ENCODE peak calls at places on chromosomes 13 and 19, in seven cellular contexts. One of them, this sample, is unnamed.

GRCh38 chr19:46944918-46945628 is 74.6 kb upstream of the NPAS1 start:
- DNase-seq in activated T-helper 9 cell treated with anti-CD3 and anti-CD28 coated beads, Interleukin-2, amount 50 U/mL, for 16 hours: no peak
- DNase-seq in brain microvascular endothelial cell: peak
- DNase-seq in activated naive CD4-positive, alpha-beta T cell: no peak
- DNase-seq in stimulated activated effector memory CD8-positive, alpha-beta T cell treated with anti-CD3 and anti-CD28 coated beads, Interleukin-12 subunit alpha, Interleukin-12 subunit beta, amount 100 ng/mL, for 72 hours: no peak
- DNase-seq in T-helper 1 cell: no peak
- DNase-seq in HS-27A: no peak
- DNase-seq in this sample: no peak

GRCh38 chr13:36131215-36131930 is at the start of gene DCLK1:
- DNase-seq in activated T-helper 9 cell treated with anti-CD3 and anti-CD28 coated beads, Interleukin-2, amount 50 U/mL, for 16 hours: no peak
- DNase-seq in brain microvascular endothelial cell: peak
- DNase-seq in activated naive CD4-positive, alpha-beta T cell: no peak
- DNase-seq in stimulated activated effector memory CD8-positive, alpha-beta T cell treated with anti-CD3 and anti-CD28 coated beads, Interleukin-12 subunit alpha, Interleukin-12 subunit beta, amount 100 ng/mL, for 72 hours: no peak
- DNase-seq in T-helper 1 cell: no peak
- DNase-seq in HS-27A: no peak
- DNase-seq in this sample: peak

GRCh38 chr13:43441464-43441863 is 345.3 kb downstream of the ENOX1 start:
- DNase-seq in activated T-helper 9 cell treated with anti-CD3 and anti-CD28 coated beads, Interleukin-2, amount 50 U/mL, for 16 hours: no peak
- DNase-seq in brain microvascular endothelial cell: no peak
- DNase-seq in activated naive CD4-positive, alpha-beta T cell: no peak
- DNase-seq in stimulated activated effector memory CD8-positive, alpha-beta T cell treated with anti-CD3 and anti-CD28 coated beads, Interleukin-12 subunit alpha, Interleukin-12 subunit beta, amount 100 ng/mL, for 72 hours: no peak
- DNase-seq in T-helper 1 cell: no peak
- DNase-seq in HS-27A: no peak
- DNase-seq in this sample: no peak

GRCh38 chr13:43153436-43154082 is 130.2 kb downstream of the DNAJC15 start:
- DNase-seq in activated T-helper 9 cell treated with anti-CD3 and anti-CD28 coated beads, Interleukin-2, amount 50 U/mL, for 16 hours: no peak
- DNase-seq in brain microvascular endothelial cell: peak
- DNase-seq in activated naive CD4-positive, alpha-beta T cell: no peak
- DNase-seq in stimulated activated effector memory CD8-positive, alpha-beta T cell treated with anti-CD3 and anti-CD28 coated beads, Interleukin-12 subunit alpha, Interleukin-12 subunit beta, amount 100 ng/mL, for 72 hours: no peak
- DNase-seq in T-helper 1 cell: no peak
- DNase-seq in HS-27A: peak
- DNase-seq in this sample: peak

GRCh38 chr13:23739597-23739996 is 149.6 kb downstream of the MIPEP start:
- DNase-seq in activated T-helper 9 cell treated with anti-CD3 and anti-CD28 coated beads, Interleukin-2, amount 50 U/mL, for 16 hours: no peak
- DNase-seq in brain microvascular endothelial cell: no peak
- DNase-seq in activated naive CD4-positive, alpha-beta T cell: no peak
- DNase-seq in stimulated activated effector memory CD8-positive, alpha-beta T cell treated with anti-CD3 and anti-CD28 coated beads, Interleukin-12 subunit alpha, Interleukin-12 subunit beta, amount 100 ng/mL, for 72 hours: no peak
- DNase-seq in T-helper 1 cell: no peak
- DNase-seq in HS-27A: no peak
- DNase-seq in this sample: no peak

GRCh38 chr19:1105873-1106840 is 2.4 kb downstream of the GPX4 start:
- DNase-seq in activated T-helper 9 cell treated with anti-CD3 and anti-CD28 coated beads, Interleukin-2, amount 50 U/mL, for 16 hours: no peak
- DNase-seq in brain microvascular endothelial cell: no peak
- DNase-seq in activated naive CD4-positive, alpha-beta T cell: no peak
- DNase-seq in stimulated activated effector memory CD8-positive, alpha-beta T cell treated with anti-CD3 and anti-CD28 coated beads, Interleukin-12 subunit alpha, Interleukin-12 subunit beta, amount 100 ng/mL, for 72 hours: no peak
- DNase-seq in T-helper 1 cell: no peak
- DNase-seq in HS-27A: no peak
- DNase-seq in this sample: no peak

GRCh38 chr19:16801599-16801998 is 27.6 kb upstream of the SIN3B start:
- DNase-seq in activated T-helper 9 cell treated with anti-CD3 and anti-CD28 coated beads, Interleukin-2, amount 50 U/mL, for 16 hours: no peak
- DNase-seq in brain microvascular endothelial cell: peak
- DNase-seq in activated naive CD4-positive, alpha-beta T cell: no peak
- DNase-seq in stimulated activated effector memory CD8-positive, alpha-beta T cell treated with anti-CD3 and anti-CD28 coated beads, Interleukin-12 subunit alpha, Interleukin-12 subunit beta, amount 100 ng/mL, for 72 hours: no peak
- DNase-seq in T-helper 1 cell: no peak
- DNase-seq in HS-27A: no peak
- DNase-seq in this sample: peak

GRCh38 chr19:35279985-35280821 is 2.1 kb upstream of the HAMP start:
- DNase-seq in activated T-helper 9 cell treated with anti-CD3 and anti-CD28 coated beads, Interleukin-2, amount 50 U/mL, for 16 hours: no peak
- DNase-seq in brain microvascular endothelial cell: no peak
- DNase-seq in activated naive CD4-positive, alpha-beta T cell: no peak
- DNase-seq in stimulated activated effector memory CD8-positive, alpha-beta T cell treated with anti-CD3 and anti-CD28 coated beads, Interleukin-12 subunit alpha, Interleukin-12 subunit beta, amount 100 ng/mL, for 72 hours: no peak
- DNase-seq in T-helper 1 cell: no peak
- DNase-seq in HS-27A: no peak
- DNase-seq in this sample: no peak

GRCh38 chr13:39317284-39317683 is 279.0 kb downstream of the NHLRC3 start:
- DNase-seq in activated T-helper 9 cell treated with anti-CD3 and anti-CD28 coated beads, Interleukin-2, amount 50 U/mL, for 16 hours: no peak
- DNase-seq in brain microvascular endothelial cell: peak
- DNase-seq in activated naive CD4-positive, alpha-beta T cell: no peak
- DNase-seq in stimulated activated effector memory CD8-positive, alpha-beta T cell treated with anti-CD3 and anti-CD28 coated beads, Interleukin-12 subunit alpha, Interleukin-12 subunit beta, amount 100 ng/mL, for 72 hours: no peak
- DNase-seq in T-helper 1 cell: no peak
- DNase-seq in HS-27A: no peak
- DNase-seq in this sample: no peak

GRCh38 chr19:54014920-54015560 is 23.6 kb downstream of the CACNG6 start:
- DNase-seq in activated T-helper 9 cell treated with anti-CD3 and anti-CD28 coated beads, Interleukin-2, amount 50 U/mL, for 16 hours: no peak
- DNase-seq in brain microvascular endothelial cell: no peak
- DNase-seq in activated naive CD4-positive, alpha-beta T cell: no peak
- DNase-seq in stimulated activated effector memory CD8-positive, alpha-beta T cell treated with anti-CD3 and anti-CD28 coated beads, Interleukin-12 subunit alpha, Interleukin-12 subunit beta, amount 100 ng/mL, for 72 hours: no peak
- DNase-seq in T-helper 1 cell: no peak
- DNase-seq in HS-27A: no peak
- DNase-seq in this sample: no peak

GRCh38 chr19:32828643-32829344 is 40.8 kb downstream of the SLC7A9 start:
- DNase-seq in activated T-helper 9 cell treated with anti-CD3 and anti-CD28 coated beads, Interleukin-2, amount 50 U/mL, for 16 hours: no peak
- DNase-seq in brain microvascular endothelial cell: no peak
- DNase-seq in activated naive CD4-positive, alpha-beta T cell: no peak
- DNase-seq in stimulated activated effector memory CD8-positive, alpha-beta T cell treated with anti-CD3 and anti-CD28 coated beads, Interleukin-12 subunit alpha, Interleukin-12 subunit beta, amount 100 ng/mL, for 72 hours: no peak
- DNase-seq in T-helper 1 cell: no peak
- DNase-seq in HS-27A: no peak
- DNase-seq in this sample: no peak

GRCh38 chr19:2221918-2222317 is 14.2 kb downstream of the PLEKHJ1 start:
- DNase-seq in activated T-helper 9 cell treated with anti-CD3 and anti-CD28 coated beads, Interleukin-2, amount 50 U/mL, for 16 hours: no peak
- DNase-seq in brain microvascular endothelial cell: no peak
- DNase-seq in activated naive CD4-positive, alpha-beta T cell: no peak
- DNase-seq in stimulated activated effector memory CD8-positive, alpha-beta T cell treated with anti-CD3 and anti-CD28 coated beads, Interleukin-12 subunit alpha, Interleukin-12 subunit beta, amount 100 ng/mL, for 72 hours: no peak
- DNase-seq in T-helper 1 cell: no peak
- DNase-seq in HS-27A: no peak
- DNase-seq in this sample: no peak

GRCh38 chr13:41802684-41803554 is 158.0 kb downstream of the VWA8 start:
- DNase-seq in activated T-helper 9 cell treated with anti-CD3 and anti-CD28 coated beads, Interleukin-2, amount 50 U/mL, for 16 hours: no peak
- DNase-seq in brain microvascular endothelial cell: peak
- DNase-seq in activated naive CD4-positive, alpha-beta T cell: no peak
- DNase-seq in stimulated activated effector memory CD8-positive, alpha-beta T cell treated with anti-CD3 and anti-CD28 coated beads, Interleukin-12 subunit alpha, Interleukin-12 subunit beta, amount 100 ng/mL, for 72 hours: no peak
- DNase-seq in T-helper 1 cell: no peak
- DNase-seq in HS-27A: no peak
- DNase-seq in this sample: no peak

GRCh38 chr19:447816-448546 is 12.9 kb downstream of the SHC2 start:
- DNase-seq in activated T-helper 9 cell treated with anti-CD3 and anti-CD28 coated beads, Interleukin-2, amount 50 U/mL, for 16 hours: no peak
- DNase-seq in brain microvascular endothelial cell: no peak
- DNase-seq in activated naive CD4-positive, alpha-beta T cell: no peak
- DNase-seq in stimulated activated effector memory CD8-positive, alpha-beta T cell treated with anti-CD3 and anti-CD28 coated beads, Interleukin-12 subunit alpha, Interleukin-12 subunit beta, amount 100 ng/mL, for 72 hours: no peak
- DNase-seq in T-helper 1 cell: no peak
- DNase-seq in HS-27A: no peak
- DNase-seq in this sample: no peak

GRCh38 chr13:46389985-46390384 is 2.9 kb upstream of the RUBCNL start:
- DNase-seq in activated T-helper 9 cell treated with anti-CD3 and anti-CD28 coated beads, Interleukin-2, amount 50 U/mL, for 16 hours: no peak
- DNase-seq in brain microvascular endothelial cell: no peak
- DNase-seq in activated naive CD4-positive, alpha-beta T cell: no peak
- DNase-seq in stimulated activated effector memory CD8-positive, alpha-beta T cell treated with anti-CD3 and anti-CD28 coated beads, Interleukin-12 subunit alpha, Interleukin-12 subunit beta, amount 100 ng/mL, for 72 hours: no peak
- DNase-seq in T-helper 1 cell: peak
- DNase-seq in HS-27A: no peak
- DNase-seq in this sample: peak

GRCh38 chr19:5680083-5680436 is 256 bp downstream of the MICOS13 start:
- DNase-seq in activated T-helper 9 cell treated with anti-CD3 and anti-CD28 coated beads, Interleukin-2, amount 50 U/mL, for 16 hours: no peak
- DNase-seq in brain microvascular endothelial cell: peak
- DNase-seq in activated naive CD4-positive, alpha-beta T cell: no peak
- DNase-seq in stimulated activated effector memory CD8-positive, alpha-beta T cell treated with anti-CD3 and anti-CD28 coated beads, Interleukin-12 subunit alpha, Interleukin-12 subunit beta, amount 100 ng/mL, for 72 hours: no peak
- DNase-seq in T-helper 1 cell: no peak
- DNase-seq in HS-27A: no peak
- DNase-seq in this sample: no peak

GRCh38 chr13:112056284-112056727 is 10.6 kb upstream of the SOX1 start:
- DNase-seq in activated T-helper 9 cell treated with anti-CD3 and anti-CD28 coated beads, Interleukin-2, amount 50 U/mL, for 16 hours: no peak
- DNase-seq in brain microvascular endothelial cell: no peak
- DNase-seq in activated naive CD4-positive, alpha-beta T cell: no peak
- DNase-seq in stimulated activated effector memory CD8-positive, alpha-beta T cell treated with anti-CD3 and anti-CD28 coated beads, Interleukin-12 subunit alpha, Interleukin-12 subunit beta, amount 100 ng/mL, for 72 hours: no peak
- DNase-seq in T-helper 1 cell: no peak
- DNase-seq in HS-27A: no peak
- DNase-seq in this sample: no peak

GRCh38 chr13:39496487-39496998 is 106.5 kb downstream of the LHFPL6 start:
- DNase-seq in activated T-helper 9 cell treated with anti-CD3 and anti-CD28 coated beads, Interleukin-2, amount 50 U/mL, for 16 hours: no peak
- DNase-seq in brain microvascular endothelial cell: no peak
- DNase-seq in activated naive CD4-positive, alpha-beta T cell: no peak
- DNase-seq in stimulated activated effector memory CD8-positive, alpha-beta T cell treated with anti-CD3 and anti-CD28 coated beads, Interleukin-12 subunit alpha, Interleukin-12 subunit beta, amount 100 ng/mL, for 72 hours: no peak
- DNase-seq in T-helper 1 cell: no peak
- DNase-seq in HS-27A: no peak
- DNase-seq in this sample: no peak

GRCh38 chr19:48203227-48203793 is 32.8 kb downstream of the ZSWIM9 start:
- DNase-seq in activated T-helper 9 cell treated with anti-CD3 and anti-CD28 coated beads, Interleukin-2, amount 50 U/mL, for 16 hours: no peak
- DNase-seq in brain microvascular endothelial cell: no peak
- DNase-seq in activated naive CD4-positive, alpha-beta T cell: no peak
- DNase-seq in stimulated activated effector memory CD8-positive, alpha-beta T cell treated with anti-CD3 and anti-CD28 coated beads, Interleukin-12 subunit alpha, Interleukin-12 subunit beta, amount 100 ng/mL, for 72 hours: no peak
- DNase-seq in T-helper 1 cell: peak
- DNase-seq in HS-27A: peak
- DNase-seq in this sample: no peak

GRCh38 chr19:34664168-34664567 is 12.8 kb downstream of the SCGB2B2 start:
- DNase-seq in activated T-helper 9 cell treated with anti-CD3 and anti-CD28 coated beads, Interleukin-2, amount 50 U/mL, for 16 hours: no peak
- DNase-seq in brain microvascular endothelial cell: no peak
- DNase-seq in activated naive CD4-positive, alpha-beta T cell: no peak
- DNase-seq in stimulated activated effector memory CD8-positive, alpha-beta T cell treated with anti-CD3 and anti-CD28 coated beads, Interleukin-12 subunit alpha, Interleukin-12 subunit beta, amount 100 ng/mL, for 72 hours: no peak
- DNase-seq in T-helper 1 cell: no peak
- DNase-seq in HS-27A: no peak
- DNase-seq in this sample: no peak

GRCh38 chr19:43315851-43316250 is 37.6 kb upstream of the CD177 start:
- DNase-seq in activated T-helper 9 cell treated with anti-CD3 and anti-CD28 coated beads, Interleukin-2, amount 50 U/mL, for 16 hours: no peak
- DNase-seq in brain microvascular endothelial cell: no peak
- DNase-seq in activated naive CD4-positive, alpha-beta T cell: no peak
- DNase-seq in stimulated activated effector memory CD8-positive, alpha-beta T cell treated with anti-CD3 and anti-CD28 coated beads, Interleukin-12 subunit alpha, Interleukin-12 subunit beta, amount 100 ng/mL, for 72 hours: no peak
- DNase-seq in T-helper 1 cell: no peak
- DNase-seq in HS-27A: no peak
- DNase-seq in this sample: no peak

GRCh38 chr13:73059460-73060250 is 850 bp downstream of the KLF5 start:
- DNase-seq in activated T-helper 9 cell treated with anti-CD3 and anti-CD28 coated beads, Interleukin-2, amount 50 U/mL, for 16 hours: peak
- DNase-seq in brain microvascular endothelial cell: no peak
- DNase-seq in activated naive CD4-positive, alpha-beta T cell: no peak
- DNase-seq in stimulated activated effector memory CD8-positive, alpha-beta T cell treated with anti-CD3 and anti-CD28 coated beads, Interleukin-12 subunit alpha, Interleukin-12 subunit beta, amount 100 ng/mL, for 72 hours: no peak
- DNase-seq in T-helper 1 cell: peak
- DNase-seq in HS-27A: no peak
- DNase-seq in this sample: peak

GRCh38 chr19:15810335-15810734 is 5.1 kb downstream of the OR10H1 start:
- DNase-seq in activated T-helper 9 cell treated with anti-CD3 and anti-CD28 coated beads, Interleukin-2, amount 50 U/mL, for 16 hours: no peak
- DNase-seq in brain microvascular endothelial cell: no peak
- DNase-seq in activated naive CD4-positive, alpha-beta T cell: no peak
- DNase-seq in stimulated activated effector memory CD8-positive, alpha-beta T cell treated with anti-CD3 and anti-CD28 coated beads, Interleukin-12 subunit alpha, Interleukin-12 subunit beta, amount 100 ng/mL, for 72 hours: no peak
- DNase-seq in T-helper 1 cell: no peak
- DNase-seq in HS-27A: no peak
- DNase-seq in this sample: peak

GRCh38 chr19:13215572-13216380 is 65.6 kb downstream of the IER2 start:
- DNase-seq in activated T-helper 9 cell treated with anti-CD3 and anti-CD28 coated beads, Interleukin-2, amount 50 U/mL, for 16 hours: no peak
- DNase-seq in brain microvascular endothelial cell: no peak
- DNase-seq in activated naive CD4-positive, alpha-beta T cell: no peak
- DNase-seq in stimulated activated effector memory CD8-positive, alpha-beta T cell treated with anti-CD3 and anti-CD28 coated beads, Interleukin-12 subunit alpha, Interleukin-12 subunit beta, amount 100 ng/mL, for 72 hours: peak
- DNase-seq in T-helper 1 cell: peak
- DNase-seq in HS-27A: no peak
- DNase-seq in this sample: no peak

GRCh38 chr13:28475916-28476725 is 18.8 kb downstream of the FLT1 start:
- DNase-seq in activated T-helper 9 cell treated with anti-CD3 and anti-CD28 coated beads, Interleukin-2, amount 50 U/mL, for 16 hours: no peak
- DNase-seq in brain microvascular endothelial cell: peak
- DNase-seq in activated naive CD4-positive, alpha-beta T cell: no peak
- DNase-seq in stimulated activated effector memory CD8-positive, alpha-beta T cell treated with anti-CD3 and anti-CD28 coated beads, Interleukin-12 subunit alpha, Interleukin-12 subunit beta, amount 100 ng/mL, for 72 hours: no peak
- DNase-seq in T-helper 1 cell: no peak
- DNase-seq in HS-27A: peak
- DNase-seq in this sample: no peak

GRCh38 chr13:95874286-95874685 is 178.9 kb downstream of the UGGT2 start:
- DNase-seq in activated T-helper 9 cell treated with anti-CD3 and anti-CD28 coated beads, Interleukin-2, amount 50 U/mL, for 16 hours: no peak
- DNase-seq in brain microvascular endothelial cell: no peak
- DNase-seq in activated naive CD4-positive, alpha-beta T cell: no peak
- DNase-seq in stimulated activated effector memory CD8-positive, alpha-beta T cell treated with anti-CD3 and anti-CD28 coated beads, Interleukin-12 subunit alpha, Interleukin-12 subunit beta, amount 100 ng/mL, for 72 hours: no peak
- DNase-seq in T-helper 1 cell: no peak
- DNase-seq in HS-27A: no peak
- DNase-seq in this sample: no peak

GRCh38 chr13:47463726-47464125 is 537.3 kb downstream of the SUCLA2 start:
- DNase-seq in activated T-helper 9 cell treated with anti-CD3 and anti-CD28 coated beads, Interleukin-2, amount 50 U/mL, for 16 hours: no peak
- DNase-seq in brain microvascular endothelial cell: peak
- DNase-seq in activated naive CD4-positive, alpha-beta T cell: no peak
- DNase-seq in stimulated activated effector memory CD8-positive, alpha-beta T cell treated with anti-CD3 and anti-CD28 coated beads, Interleukin-12 subunit alpha, Interleukin-12 subunit beta, amount 100 ng/mL, for 72 hours: no peak
- DNase-seq in T-helper 1 cell: no peak
- DNase-seq in HS-27A: no peak
- DNase-seq in this sample: no peak

GRCh38 chr19:1017115-1017905 is 3.6 kb downstream of the TMEM259 start:
- DNase-seq in activated T-helper 9 cell treated with anti-CD3 and anti-CD28 coated beads, Interleukin-2, amount 50 U/mL, for 16 hours: no peak
- DNase-seq in brain microvascular endothelial cell: no peak
- DNase-seq in activated naive CD4-positive, alpha-beta T cell: no peak
- DNase-seq in stimulated activated effector memory CD8-positive, alpha-beta T cell treated with anti-CD3 and anti-CD28 coated beads, Interleukin-12 subunit alpha, Interleukin-12 subunit beta, amount 100 ng/mL, for 72 hours: no peak
- DNase-seq in T-helper 1 cell: no peak
- DNase-seq in HS-27A: no peak
- DNase-seq in this sample: no peak

GRCh38 chr19:11164879-11165406 is 9.4 kb upstream of the SPC24 start:
- DNase-seq in activated T-helper 9 cell treated with anti-CD3 and anti-CD28 coated beads, Interleukin-2, amount 50 U/mL, for 16 hours: no peak
- DNase-seq in brain microvascular endothelial cell: no peak
- DNase-seq in activated naive CD4-positive, alpha-beta T cell: no peak
- DNase-seq in stimulated activated effector memory CD8-positive, alpha-beta T cell treated with anti-CD3 and anti-CD28 coated beads, Interleukin-12 subunit alpha, Interleukin-12 subunit beta, amount 100 ng/mL, for 72 hours: no peak
- DNase-seq in T-helper 1 cell: no peak
- DNase-seq in HS-27A: no peak
- DNase-seq in this sample: no peak